ENCODE peak calls at places on chromosomes 7 and 10, in ten cellular contexts. Q, X, P, H, C, F, T, I, S and V are unnamed samples.

GRCh38 chr10:61897671-61898434 is 3.6 kb upstream of the ARID5B start:
- DNase-seq in Q (peak; percentile 3), X (no peak), P (peak; percentile 49), H (no peak), C (no peak), F (no peak), T (peak; percentile 38), I (peak; percentile 42), S (no peak), V (no peak)

GRCh38 chr7:119254741-119255140 is 1018.2 kb upstream of the KCND2 start:
- DNase-seq in Q (no peak), X (no peak), P (no peak), H (no peak), C (no peak), F (no peak), T (no peak), I (peak; percentile 36), S (no peak), V (no peak)

GRCh38 chr10:46523119-46523880 is 33.2 kb downstream of the GPRIN2 start:
- DNase-seq in Q (no peak), X (peak; percentile 70), P (no peak), H (no peak), C (no peak), F (peak; percentile 72), T (peak; percentile 47), I (no peak), S (no peak), V (peak; percentile 15)

GRCh38 chr10:92822964-92823363 is 25.4 kb upstream of the EXOC6 start:
- DNase-seq in Q (no peak), X (peak; percentile 32), P (no peak), H (no peak), C (no peak), F (no peak), T (no peak), I (no peak), S (no peak), V (no peak)

GRCh38 chr7:1243964-1244416 is 11.3 kb downstream of the UNCX start:
- DNase-seq in Q (no peak), X (no peak), P (no peak), H (no peak), C (no peak), F (no peak), T (no peak), I (no peak), S (no peak), V (no peak)

GRCh38 chr10:97914837-97915211 is 65.2 kb downstream of the GOLGA7B start:
- DNase-seq in Q (peak; percentile 59), X (peak; percentile 80), P (peak; percentile 85), H (peak; percentile 25), C (no peak), F (peak; percentile 32), T (peak; percentile 74), I (peak; percentile 46), S (peak; percentile 60), V (peak; percentile 73)

GRCh38 chr7:155371884-155372781 is 74.5 kb downstream of the INSIG1 start:
- DNase-seq in Q (no peak), X (no peak), P (no peak), H (no peak), C (no peak), F (no peak), T (no peak), I (no peak), S (no peak), V (no peak)

GRCh38 chr7:16619979-16620408 is 25.6 kb downstream of the ANKMY2 start:
- DNase-seq in Q (no peak), X (no peak), P (no peak), H (no peak), C (no peak), F (no peak), T (no peak), I (peak; percentile 55), S (no peak), V (no peak)

GRCh38 chr10:32890444-32890843 is 67.6 kb downstream of the ITGB1 start:
- DNase-seq in Q (no peak), X (no peak), P (no peak), H (no peak), C (no peak), F (no peak), T (no peak), I (no peak), S (no peak), V (no peak)

GRCh38 chr7:70619130-70619529 is 512.8 kb upstream of the GALNT17 start:
- DNase-seq in Q (peak; percentile 70), X (no peak), P (peak; percentile 33), H (no peak), C (no peak), F (no peak), T (no peak), I (no peak), S (no peak), V (no peak)

GRCh38 chr10:97188234-97188847 is 2.6 kb upstream of the SLIT1 start:
- DNase-seq in Q (peak; percentile 52), X (no peak), P (no peak), H (peak; percentile 55), C (no peak), F (no peak), T (no peak), I (no peak), S (peak; percentile 71), V (no peak)

GRCh38 chr10:68105820-68106219 is 3.5 kb upstream of the MYPN start:
- DNase-seq in Q (no peak), X (peak; percentile 46), P (no peak), H (no peak), C (no peak), F (no peak), T (no peak), I (peak; percentile 64), S (no peak), V (no peak)

GRCh38 chr7:107563761-107564552 is at the start of the genes COG5 and DUS4L:
- DNase-seq in Q (peak; percentile 86), X (peak; percentile 69), P (peak; percentile 89), H (peak; percentile 69), C (peak; percentile 34), F (peak; percentile 63), T (peak; percentile 83), I (peak; percentile 68), S (peak; percentile 84), V (peak; percentile 91)

GRCh38 chr10:74738985-74739567 is 87.3 kb upstream of the KAT6B start:
- DNase-seq in Q (no peak), X (no peak), P (peak; percentile 42), H (no peak), C (no peak), F (no peak), T (no peak), I (peak; percentile 5), S (no peak), V (no peak)

GRCh38 chr10:61842755-61843497 is 58.6 kb upstream of the ARID5B start:
- DNase-seq in Q (no peak), X (peak; percentile 33), P (no peak), H (no peak), C (no peak), F (peak; percentile 82), T (no peak), I (peak; percentile 77), S (no peak), V (no peak)

GRCh38 chr10:1309237-1309968 is 253.2 kb downstream of the WDR37 start:
- DNase-seq in Q (no peak), X (no peak), P (no peak), H (no peak), C (no peak), F (no peak), T (no peak), I (no peak), S (no peak), V (no peak)

GRCh38 chr10:81179805-81180452 is 642.2 kb downstream of the SH2D4B start:
- DNase-seq in Q (no peak), X (peak; percentile 4), P (peak; percentile 28), H (no peak), C (no peak), F (peak; percentile 24), T (no peak), I (peak; percentile 8), S (no peak), V (no peak)

GRCh38 chr10:99235872-99236626 is 397 bp upstream of the HPSE2 start:
- DNase-seq in Q (no peak), X (no peak), P (peak; percentile 72), H (no peak), C (no peak), F (no peak), T (no peak), I (no peak), S (no peak), V (no peak)

GRCh38 chr10:94397549-94398370 is 4.6 kb upstream of the TBC1D12 start:
- DNase-seq in Q (no peak), X (peak; percentile 77), P (no peak), H (no peak), C (no peak), F (peak; percentile 99), T (no peak), I (no peak), S (no peak), V (no peak)

GRCh38 chr10:78961760-78962159 is 107.0 kb upstream of the ZMIZ1 start:
- DNase-seq in Q (no peak), X (no peak), P (no peak), H (no peak), C (no peak), F (no peak), T (no peak), I (no peak), S (no peak), V (no peak)

GRCh38 chr7:93140582-93141191 is 7.5 kb downstream of the SAMD9L start:
- DNase-seq in Q (no peak), X (no peak), P (no peak), H (no peak), C (no peak), F (no peak), T (no peak), I (no peak), S (no peak), V (no peak)

GRCh38 chr7:34036069-34036920 is 131.0 kb downstream of the BMPER start:
- DNase-seq in Q (peak; percentile 64), X (no peak), P (peak; percentile 70), H (no peak), C (no peak), F (no peak), T (no peak), I (peak; percentile 87), S (peak; percentile 9), V (no peak)

GRCh38 chr10:86330778-86331763 is 35.5 kb downstream of the GRID1 start:
- DNase-seq in Q (no peak), X (no peak), P (no peak), H (no peak), C (no peak), F (no peak), T (no peak), I (no peak), S (no peak), V (peak; percentile 8)

GRCh38 chr10:130045801-130046321 is 64.8 kb downstream of the C10orf143 start:
- DNase-seq in Q (no peak), X (no peak), P (no peak), H (no peak), C (no peak), F (no peak), T (no peak), I (no peak), S (no peak), V (no peak)

GRCh38 chr10:112553315-112553714 is 106.3 kb downstream of the VTI1A start:
- DNase-seq in Q (no peak), X (no peak), P (no peak), H (no peak), C (no peak), F (no peak), T (no peak), I (no peak), S (no peak), V (no peak)

GRCh38 chr7:124398937-124399552 is 366.2 kb upstream of the TMEM229A start:
- DNase-seq in Q (no peak), X (no peak), P (no peak), H (no peak), C (no peak), F (no peak), T (no peak), I (no peak), S (no peak), V (no peak)

GRCh38 chr10:121715969-121716368 is 117.7 kb upstream of the FGFR2 start:
- DNase-seq in Q (no peak), X (no peak), P (no peak), H (no peak), C (no peak), F (no peak), T (no peak), I (no peak), S (no peak), V (no peak)

GRCh38 chr10:1152386-1153252 is 96.4 kb downstream of the WDR37 start:
- DNase-seq in Q (no peak), X (no peak), P (no peak), H (no peak), C (no peak), F (no peak), T (no peak), I (no peak), S (no peak), V (no peak)